ENCODE peak calls at places on chromosomes 6 and 20, in five cellular contexts. S is Peyer's patch, Q is GM12865, U is IMR-90, I is H1. Z is an unnamed sample.
A peak's percentile ranks its signal among the peaks of the same experiment; 100 is the strongest.

GRCh38 chr20:3909952-3910366 is 20.8 kb downstream of the PANK2 start:
- DNase-seq in I (no peak), Q (no peak), S (no peak), U (no peak), Z (no peak)

GRCh38 chr20:63519765-63520593 is 586 bp upstream of the PPDPF start:
- DNase-seq in I (no peak), S (no peak), U (peak; percentile 29), Q (peak; percentile 65), Z (no peak)

GRCh38 chr6:165321150-165321549 is 11.7 kb upstream of the C6orf118 start:
- DNase-seq in S (no peak), Q (no peak), I (no peak), U (no peak), Z (no peak)

GRCh38 chr6:146892613-146893401 is 294.0 kb downstream of the ADGB start:
- DNase-seq in Q (no peak), I (no peak), S (no peak), U (peak; percentile 92), Z (no peak)

GRCh38 chr6:64685401-64685800 is 1021.6 kb downstream of the EYS start:
- DNase-seq in Q (no peak), S (no peak), I (no peak), U (no peak), Z (no peak)

GRCh38 chr20:10074513-10074912 is 39.7 kb downstream of the ANKEF1 start:
- DNase-seq in S (no peak), I (no peak), U (peak; percentile 90), Q (peak; percentile 40), Z (peak; percentile 50)

GRCh38 chr6:36268478-36269248 is 1.2 kb upstream of the PNPLA1 start:
- DNase-seq in S (no peak), U (peak; percentile 12), I (no peak), Q (no peak), Z (no peak)

GRCh38 chr6:158500016-158500735 is 59.7 kb upstream of the TMEM181 start:
- DNase-seq in Q (no peak), S (no peak), I (no peak), U (peak; percentile 59), Z (no peak)

GRCh38 chr6:48389146-48390043 is 278.4 kb upstream of the PTCHD4 start:
- DNase-seq in U (no peak), I (no peak), S (no peak), Q (no peak), Z (peak; percentile 9)

GRCh38 chr20:15162061-15162740 is 824.8 kb upstream of the FLRT3 start:
- DNase-seq in U (no peak), Q (peak; percentile 67), S (no peak), I (no peak), Z (no peak)

GRCh38 chr6:96963809-96964208 is 39.3 kb downstream of the KLHL32 start:
- DNase-seq in I (no peak), S (no peak), Q (peak; percentile 6), U (no peak), Z (no peak)

GRCh38 chr6:137188855-137189254 is 15.4 kb upstream of the IL22RA2 start:
- DNase-seq in U (no peak), S (no peak), Q (peak; percentile 29), I (no peak), Z (no peak)

GRCh38 chr6:39060467-39061160 is 12.0 kb downstream of the GLP1R start:
- DNase-seq in I (no peak), Q (no peak), U (no peak), S (no peak), Z (no peak)

GRCh38 chr20:49391404-49392245 is 90.8 kb downstream of the KCNB1 start:
- DNase-seq in I (no peak), Q (no peak), U (no peak), S (no peak), Z (no peak)

GRCh38 chr6:79928478-79928998 is 18.8 kb downstream of the ELOVL4 start:
- DNase-seq in S (no peak), U (no peak), Q (no peak), I (no peak), Z (no peak)

GRCh38 chr6:17224056-17224455 is 57.1 kb upstream of the RBM24 start:
- DNase-seq in Q (no peak), U (no peak), I (no peak), S (no peak), Z (no peak)

DNA sequence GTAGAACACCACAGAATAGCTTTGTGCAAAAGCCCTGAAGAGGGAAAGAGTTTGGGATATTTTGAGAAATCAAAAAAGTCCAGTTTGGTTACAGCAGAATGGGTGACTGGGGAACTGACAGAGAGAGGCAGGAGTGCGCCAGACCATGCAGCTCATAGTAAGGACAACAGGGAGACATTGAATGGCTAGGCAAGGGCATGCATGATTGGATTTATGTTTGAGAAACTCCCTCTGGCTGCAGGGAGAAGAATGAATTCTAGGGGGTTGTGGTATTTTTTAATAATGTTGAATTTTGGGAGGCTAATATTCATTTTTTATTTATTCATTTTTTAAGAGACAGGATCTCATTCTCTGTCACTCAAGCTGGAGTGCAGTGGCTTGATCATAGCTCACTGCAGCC is 49.9 kb downstream of the TGM2 start:
- DNase-seq in S (no peak), I (no peak), U (no peak), Q (no peak), Z (no peak)
- TF ChIP-seq CTCF in S (peak; percentile 19), I (no peak), U (no peak), Q (no peak), Z (peak; percentile 29)

GRCh38 chr6:33508935-33509926 is 54.9 kb downstream of the ZBTB9 start:
- DNase-seq in S (no peak), U (no peak), Q (peak; percentile 25), I (no peak), Z (no peak)
- H3K4me3 ChIP-seq in S (no peak overlapping the region), U (no peak overlapping the region), Q (no peak overlapping the region), I (peak overlapping the region; percentile 54), Z (no peak overlapping the region)

GRCh38 chr6:99458319-99458718 is 33.2 kb upstream of the PNISR start:
- DNase-seq in U (peak; percentile 44), I (no peak), Q (peak; percentile 31), S (no peak), Z (no peak)
- TF ChIP-seq CTCF in U (peak; percentile 32), I (no peak), Q (no peak), S (peak; percentile 23), Z (peak; percentile 43)

GRCh38 chr6:11427827-11428245 is 109.7 kb upstream of the TMEM170B start:
- DNase-seq in U (peak; percentile 33), Q (no peak), S (no peak), I (no peak), Z (no peak)
- H3K4me3 ChIP-seq in U (no peak overlapping the region), Q (no peak overlapping the region), S (no peak overlapping the region), I (no peak overlapping the region), Z (no peak overlapping the region)

GRCh38 chr6:1379810-1380198 is 9.6 kb upstream of the FOXF2 start:
- DNase-seq in U (no peak), S (no peak), Q (no peak), I (no peak), Z (no peak)
- TF ChIP-seq CTCF in U (no peak), S (no peak), Q (no peak), I (no peak), Z (no peak)

Z was measured in retinal pigment epithelial cell.